ENCODE peak calls at places on chromosome 22, in five cellular contexts. One of them, this sample, is unnamed.

GRCh38 chr22:27422442-27422841 is 379.1 kb downstream of the MN1 start:
- DNase-seq in WERI-Rb-1: no peak
- DNase-seq in stimulated activated CD8-positive, alpha-beta memory T cell treated with anti-CD3 and anti-CD28 coated beads, Interleukin-2, amount 100 ng/mL, for 48 hours: no peak
- DNase-seq in H1: no peak
- DNase-seq in uterus: no peak
- DNase-seq in this sample: no peak

GRCh38 chr22:39176067-39176621 is 23.7 kb upstream of the CBX7 start:
- DNase-seq in uterus: peak
- DNase-seq in stimulated activated CD8-positive, alpha-beta memory T cell treated with anti-CD3 and anti-CD28 coated beads, Interleukin-2, amount 100 ng/mL, for 48 hours: no peak
- DNase-seq in H1: peak
- DNase-seq in WERI-Rb-1: no peak
- DNase-seq in this sample: peak

GRCh38 chr22:45212992-45213751 is 27.5 kb downstream of the KIAA0930 start:
- DNase-seq in H1: no peak
- DNase-seq in stimulated activated CD8-positive, alpha-beta memory T cell treated with anti-CD3 and anti-CD28 coated beads, Interleukin-2, amount 100 ng/mL, for 48 hours: no peak
- DNase-seq in WERI-Rb-1: no peak
- DNase-seq in uterus: peak
- DNase-seq in this sample: no peak

GRCh38 chr22:38569181-38569971 is 607 bp downstream of the DMC1 start:
- DNase-seq in stimulated activated CD8-positive, alpha-beta memory T cell treated with anti-CD3 and anti-CD28 coated beads, Interleukin-2, amount 100 ng/mL, for 48 hours: no peak
- DNase-seq in H1: peak
- DNase-seq in uterus: peak
- DNase-seq in WERI-Rb-1: no peak
- DNase-seq in this sample: no peak

GRCh38 chr22:46070215-46070721 is 80.1 kb upstream of the PPARA start:
- DNase-seq in stimulated activated CD8-positive, alpha-beta memory T cell treated with anti-CD3 and anti-CD28 coated beads, Interleukin-2, amount 100 ng/mL, for 48 hours: no peak
- DNase-seq in H1: peak
- DNase-seq in WERI-Rb-1: peak
- DNase-seq in uterus: peak
- DNase-seq in this sample: peak

GRCh38 chr22:36360871-36361383 is 26.8 kb downstream of the MYH9 start:
- DNase-seq in H1: no peak
- DNase-seq in WERI-Rb-1: no peak
- DNase-seq in uterus: no peak
- DNase-seq in stimulated activated CD8-positive, alpha-beta memory T cell treated with anti-CD3 and anti-CD28 coated beads, Interleukin-2, amount 100 ng/mL, for 48 hours: no peak
- DNase-seq in this sample: no peak

GRCh38 chr22:25661067-25661466 is 80.9 kb upstream of the MYO18B start:
- DNase-seq in uterus: no peak
- DNase-seq in stimulated activated CD8-positive, alpha-beta memory T cell treated with anti-CD3 and anti-CD28 coated beads, Interleukin-2, amount 100 ng/mL, for 48 hours: no peak
- DNase-seq in WERI-Rb-1: no peak
- DNase-seq in H1: no peak
- DNase-seq in this sample: no peak

GRCh38 chr22:23889620-23890019 is 4.6 kb upstream of the MIF start:
- DNase-seq in stimulated activated CD8-positive, alpha-beta memory T cell treated with anti-CD3 and anti-CD28 coated beads, Interleukin-2, amount 100 ng/mL, for 48 hours: no peak
- DNase-seq in WERI-Rb-1: peak
- DNase-seq in H1: no peak
- DNase-seq in uterus: no peak
- DNase-seq in this sample: no peak

GRCh38 chr22:41687901-41688364 is 734 bp downstream of the SNU13 start:
- DNase-seq in uterus: no peak
- DNase-seq in stimulated activated CD8-positive, alpha-beta memory T cell treated with anti-CD3 and anti-CD28 coated beads, Interleukin-2, amount 100 ng/mL, for 48 hours: no peak
- DNase-seq in H1: no peak
- DNase-seq in WERI-Rb-1: no peak
- DNase-seq in this sample: no peak

GRCh38 chr22:27602390-27602789 is 199.2 kb downstream of the MN1 start:
- DNase-seq in stimulated activated CD8-positive, alpha-beta memory T cell treated with anti-CD3 and anti-CD28 coated beads, Interleukin-2, amount 100 ng/mL, for 48 hours: no peak
- DNase-seq in H1: no peak
- DNase-seq in WERI-Rb-1: no peak
- DNase-seq in uterus: no peak
- DNase-seq in this sample: no peak

GRCh38 chr22:45103756-45104155 is 60.0 kb upstream of the NUP50 start:
- DNase-seq in H1: no peak
- DNase-seq in WERI-Rb-1: no peak
- DNase-seq in uterus: no peak
- DNase-seq in stimulated activated CD8-positive, alpha-beta memory T cell treated with anti-CD3 and anti-CD28 coated beads, Interleukin-2, amount 100 ng/mL, for 48 hours: no peak
- DNase-seq in this sample: no peak

GRCh38 chr22:30829901-30830550 is 135.4 kb downstream of the OSBP2 start:
- DNase-seq in H1: peak
- DNase-seq in WERI-Rb-1: no peak
- DNase-seq in uterus: no peak
- DNase-seq in stimulated activated CD8-positive, alpha-beta memory T cell treated with anti-CD3 and anti-CD28 coated beads, Interleukin-2, amount 100 ng/mL, for 48 hours: no peak
- DNase-seq in this sample: no peak

GRCh38 chr22:39136317-39136716 is 16.2 kb downstream of the CBX7 start:
- DNase-seq in WERI-Rb-1: no peak
- DNase-seq in uterus: no peak
- DNase-seq in H1: no peak
- DNase-seq in stimulated activated CD8-positive, alpha-beta memory T cell treated with anti-CD3 and anti-CD28 coated beads, Interleukin-2, amount 100 ng/mL, for 48 hours: no peak
- DNase-seq in this sample: no peak

GRCh38 chr22:46661221-46661851 is 41.1 kb downstream of the GRAMD4 start:
- DNase-seq in uterus: no peak
- DNase-seq in stimulated activated CD8-positive, alpha-beta memory T cell treated with anti-CD3 and anti-CD28 coated beads, Interleukin-2, amount 100 ng/mL, for 48 hours: no peak
- DNase-seq in H1: no peak
- DNase-seq in WERI-Rb-1: no peak
- DNase-seq in this sample: no peak

GRCh38 chr22:41888638-41889200 is 26.2 kb downstream of the SHISA8 start:
- DNase-seq in uterus: no peak
- DNase-seq in WERI-Rb-1: no peak
- DNase-seq in H1: no peak
- DNase-seq in stimulated activated CD8-positive, alpha-beta memory T cell treated with anti-CD3 and anti-CD28 coated beads, Interleukin-2, amount 100 ng/mL, for 48 hours: no peak
- DNase-seq in this sample: no peak

GRCh38 chr22:48900626-48901025 is 927.0 kb downstream of the BRD1 start:
- DNase-seq in WERI-Rb-1: no peak
- DNase-seq in H1: no peak
- DNase-seq in stimulated activated CD8-positive, alpha-beta memory T cell treated with anti-CD3 and anti-CD28 coated beads, Interleukin-2, amount 100 ng/mL, for 48 hours: no peak
- DNase-seq in uterus: no peak
- DNase-seq in this sample: no peak

GRCh38 chr22:32660292-32660691 is 141.2 kb upstream of the TIMP3 start:
- DNase-seq in stimulated activated CD8-positive, alpha-beta memory T cell treated with anti-CD3 and anti-CD28 coated beads, Interleukin-2, amount 100 ng/mL, for 48 hours: peak
- DNase-seq in WERI-Rb-1: peak
- DNase-seq in H1: peak
- DNase-seq in uterus: peak
- DNase-seq in this sample: no peak

GRCh38 chr22:42439821-42440674 is 7.8 kb upstream of the NFAM1 start:
- DNase-seq in stimulated activated CD8-positive, alpha-beta memory T cell treated with anti-CD3 and anti-CD28 coated beads, Interleukin-2, amount 100 ng/mL, for 48 hours: no peak
- DNase-seq in WERI-Rb-1: no peak
- DNase-seq in uterus: peak
- DNase-seq in H1: no peak
- DNase-seq in this sample: no peak

GRCh38 chr22:37012262-37012904 is 6.9 kb downstream of the TST start:
- DNase-seq in uterus: no peak
- DNase-seq in WERI-Rb-1: no peak
- DNase-seq in stimulated activated CD8-positive, alpha-beta memory T cell treated with anti-CD3 and anti-CD28 coated beads, Interleukin-2, amount 100 ng/mL, for 48 hours: no peak
- DNase-seq in H1: no peak
- DNase-seq in this sample: no peak

GRCh38 chr22:47165998-47166397 is 403.5 kb downstream of the TBC1D22A start:
- DNase-seq in WERI-Rb-1: no peak
- DNase-seq in stimulated activated CD8-positive, alpha-beta memory T cell treated with anti-CD3 and anti-CD28 coated beads, Interleukin-2, amount 100 ng/mL, for 48 hours: no peak
- DNase-seq in uterus: peak
- DNase-seq in H1: no peak
- DNase-seq in this sample: peak

GRCh38 chr22:46593211-46593676 is 26.9 kb upstream of the GRAMD4 start:
- DNase-seq in WERI-Rb-1: no peak
- DNase-seq in stimulated activated CD8-positive, alpha-beta memory T cell treated with anti-CD3 and anti-CD28 coated beads, Interleukin-2, amount 100 ng/mL, for 48 hours: peak
- DNase-seq in H1: no peak
- DNase-seq in uterus: no peak
- DNase-seq in this sample: no peak

GRCh38 chr22:30205281-30206115 is 41.1 kb downstream of the LIF start:
- DNase-seq in H1: no peak
- DNase-seq in stimulated activated CD8-positive, alpha-beta memory T cell treated with anti-CD3 and anti-CD28 coated beads, Interleukin-2, amount 100 ng/mL, for 48 hours: no peak
- DNase-seq in WERI-Rb-1: peak
- DNase-seq in uterus: peak
- DNase-seq in this sample: peak

GRCh38 chr22:39214383-39215069 is 30.3 kb downstream of the PDGFB start:
- DNase-seq in WERI-Rb-1: no peak
- DNase-seq in stimulated activated CD8-positive, alpha-beta memory T cell treated with anti-CD3 and anti-CD28 coated beads, Interleukin-2, amount 100 ng/mL, for 48 hours: no peak
- DNase-seq in uterus: no peak
- DNase-seq in H1: peak
- DNase-seq in this sample: peak